ENCODE peak calls at places on chromosome 2, in ten cellular contexts. H is BE2C, O is left lung, I is tibial nerve, L is psoas muscle, J is heart left ventricle, K is esophagus squamous epithelium, F is mammary epithelial cell, Q is OCI-LY7, W is aorta. P is an unnamed sample.

GRCh38 chr2:69260666-69261065 is 126.4 kb downstream of the GFPT1 start:
- DNase-seq in H (no peak), O (no peak), I (no peak), L (no peak), J (no peak), K (no peak), F (peak; percentile 21), Q (no peak), W (no peak), P (no peak)

GRCh38 chr2:229861431-229861830 is 60.4 kb downstream of the TRIP12 start:
- DNase-seq in H (no peak), O (no peak), I (no peak), L (no peak), J (no peak), K (no peak), F (no peak), Q (no peak), W (no peak), P (no peak)

GRCh38 chr2:207879536-207879935 is 109.8 kb upstream of the FZD5 start:
- DNase-seq in H (no peak), O (no peak), I (no peak), L (no peak), J (no peak), K (no peak), F (peak; percentile 4), Q (no peak), W (no peak), P (no peak)

GRCh38 chr2:115481842-115482241 is 1039.4 kb downstream of the DPP10 start:
- DNase-seq in H (no peak), O (no peak), I (no peak), L (no peak), J (no peak), K (no peak), F (no peak), Q (no peak), W (no peak), P (no peak)

GRCh38 chr2:182318466-182319309 is 108.1 kb downstream of the PDE1A start:
- DNase-seq in H (no peak), O (no peak), I (no peak), L (no peak), J (no peak), K (no peak), F (peak; percentile 8), Q (no peak), W (no peak), P (no peak)

GRCh38 chr2:112493858-112494648 is 12.1 kb downstream of the TTL start:
- DNase-seq in H (peak; percentile 52), O (no peak), I (no peak), L (no peak), J (peak; percentile 45), K (no peak), F (peak; percentile 65), Q (no peak), W (no peak), P (no peak)

GRCh38 chr2:56770490-56770889 is 586.7 kb downstream of the CCDC85A start:
- DNase-seq in H (no peak), O (no peak), I (no peak), L (no peak), J (no peak), K (no peak), F (peak; percentile 3), Q (no peak), W (no peak), P (no peak)

GRCh38 chr2:209431701-209432100 is 7.9 kb downstream of the MAP2 start:
- DNase-seq in H (no peak), O (no peak), I (no peak), L (no peak), J (no peak), K (no peak), F (peak; percentile 93), Q (no peak), W (no peak), P (no peak)

GRCh38 chr2:168210898-168211570 is 36.4 kb downstream of the STK39 start:
- DNase-seq in H (no peak), O (no peak), I (no peak), L (no peak), J (no peak), K (no peak), F (peak; percentile 95), Q (no peak), W (no peak), P (no peak)
- H3K9me3 ChIP-seq in H (no peaks in the 10 kb centered on the region), O (no peaks in the 10 kb centered on the region), I (no peaks in the 10 kb centered on the region), L (no peaks in the 10 kb centered on the region), J (no peaks in the 10 kb centered on the region), K (no peaks in the 10 kb centered on the region), F (no peaks in the 10 kb centered on the region), Q (no peaks in the 10 kb centered on the region), W (no peaks in the 10 kb centered on the region), P (no peaks in the 10 kb centered on the region)

GRCh38 chr2:33022989-33023731 is 76.4 kb downstream of the LTBP1 start:
- DNase-seq in H (no peak), O (no peak), I (no peak), L (no peak), J (no peak), K (no peak), F (peak; percentile 84), Q (no peak), W (no peak), P (no peak)

GRCh38 chr2:33020883-33021282 is 74.1 kb downstream of the LTBP1 start:
- DNase-seq in H (no peak), O (no peak), I (no peak), L (no peak), J (no peak), K (no peak), F (no peak), Q (no peak), W (no peak), P (no peak)

GRCh38 chr2:33022395-33022985 is 75.7 kb downstream of the LTBP1 start:
- DNase-seq in H (no peak), O (no peak), I (no peak), L (no peak), J (no peak), K (no peak), F (no peak), Q (no peak), W (no peak), P (no peak)

GRCh38 chr2:33019796-33020195 is 73.0 kb downstream of the LTBP1 start:
- DNase-seq in H (no peak), O (no peak), I (no peak), L (no peak), J (no peak), K (no peak), F (no peak), Q (no peak), W (no peak), P (no peak)

DNA sequence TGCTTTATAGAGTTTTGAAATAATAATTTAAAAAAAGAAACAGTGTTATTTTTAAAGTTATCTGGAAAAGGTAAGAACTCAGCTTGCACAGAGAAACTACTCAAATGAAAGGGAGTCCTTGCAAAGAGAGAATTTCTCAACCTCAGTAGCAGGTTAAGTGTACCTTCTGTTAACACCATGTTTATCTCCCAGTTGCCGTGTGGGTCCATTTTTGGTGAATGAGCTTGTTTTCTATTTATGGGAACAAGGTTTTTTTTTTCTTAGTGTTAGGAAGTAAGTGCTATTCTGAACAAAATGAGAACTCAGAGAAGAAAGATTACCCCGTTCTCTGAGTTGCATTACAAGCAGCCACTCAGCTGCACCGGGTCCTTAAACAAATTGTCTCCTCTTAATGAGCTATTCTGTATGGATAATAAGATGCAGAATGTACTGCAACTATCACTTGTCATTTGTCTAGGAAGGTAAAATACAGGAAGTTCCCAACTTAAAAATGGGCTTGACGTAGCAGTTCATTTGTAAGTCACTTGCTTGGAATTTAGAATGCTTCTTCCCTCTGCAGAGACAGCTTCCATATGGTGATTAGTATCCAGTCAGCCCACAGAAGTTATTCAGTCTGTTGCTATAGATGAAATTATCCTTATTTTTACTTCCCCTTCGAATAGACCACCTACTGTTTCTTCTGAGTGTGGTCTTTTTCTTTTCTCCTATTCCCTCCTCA is 74.9 kb downstream of the LTBP1 start:
- DNase-seq in H (no peak), O (no peak), I (no peak), L (no peak), J (no peak), K (no peak), F (no peak), Q (no peak), W (no peak), P (no peak)
- H3K9me3 ChIP-seq in H (peaks cover 2% of the 10 kb centered on the region), O (no peaks in the 10 kb centered on the region), I (peaks cover 6% of the 10 kb centered on the region), L (peaks cover 5% of the 10 kb centered on the region), J (no peaks in the 10 kb centered on the region), K (peaks cover 8% of the 10 kb centered on the region), F (peaks cover 8% of the 10 kb centered on the region), Q (peaks cover 5% of the 10 kb centered on the region), W (peaks cover 3% of the 10 kb centered on the region), P (no peaks in the 10 kb centered on the region)

GRCh38 chr2:219490186-219490585 is 8.5 kb upstream of the GMPPA start:
- DNase-seq in H (no peak), O (peak; percentile 62), I (no peak), L (no peak), J (no peak), K (no peak), F (no peak), Q (no peak), W (no peak), P (no peak)
- H3K9me3 ChIP-seq in H (no peaks in the 10 kb centered on the region), O (no peaks in the 10 kb centered on the region), I (no peaks in the 10 kb centered on the region), L (no peaks in the 10 kb centered on the region), J (no peaks in the 10 kb centered on the region), K (no peaks in the 10 kb centered on the region), F (no peaks in the 10 kb centered on the region), Q (no peaks in the 10 kb centered on the region), W (no peaks in the 10 kb centered on the region), P (no peaks in the 10 kb centered on the region)

DNA sequence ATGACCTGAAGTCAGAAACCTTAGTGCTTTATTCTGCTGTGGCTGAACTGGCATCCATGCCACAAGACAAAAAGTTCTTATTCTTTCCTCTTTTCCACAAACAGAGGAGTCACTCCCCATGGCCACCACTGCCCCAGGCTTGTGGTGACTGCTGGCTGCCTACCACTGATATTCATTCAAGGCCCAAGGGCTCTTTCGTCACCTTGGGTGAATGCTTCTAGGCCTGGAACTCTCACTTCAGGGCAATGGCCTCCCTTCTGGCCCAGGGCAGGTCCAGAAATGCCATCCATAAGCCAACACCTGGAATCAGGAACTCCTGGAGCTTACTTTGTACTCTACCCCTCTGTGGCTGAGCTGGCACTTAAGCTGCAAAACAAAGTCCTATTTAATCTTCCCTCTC is 109.8 kb downstream of the NAT8 start:
- DNase-seq in H (no peak), O (no peak), I (no peak), L (no peak), J (no peak), K (no peak), F (no peak), Q (no peak), W (no peak), P (no peak)
- H3K9me3 ChIP-seq in H (no peaks in the 10 kb centered on the region), O (no peaks in the 10 kb centered on the region), I (peaks cover 25% of the 10 kb centered on the region), L (no peaks in the 10 kb centered on the region), J (peaks cover 6% of the 10 kb centered on the region), K (peaks cover 9% of the 10 kb centered on the region), F (peaks cover 8% of the 10 kb centered on the region), Q (peaks cover 29% of the 10 kb centered on the region), W (peaks cover 3% of the 10 kb centered on the region), P (no peaks in the 10 kb centered on the region)

GRCh38 chr2:125224830-125225229 is 1199.7 kb downstream of the CNTNAP5 start:
- DNase-seq in H (no peak), O (no peak), I (no peak), L (no peak), J (no peak), K (no peak), F (no peak), Q (no peak), W (no peak), P (no peak)
- H3K9me3 ChIP-seq in H (no peaks in the 10 kb centered on the region), O (no peaks in the 10 kb centered on the region), I (peaks cover 35% of the 10 kb centered on the region), L (no peaks in the 10 kb centered on the region), J (peaks cover 5% of the 10 kb centered on the region), K (peaks cover 3% of the 10 kb centered on the region), F (peaks cover 18% of the 10 kb centered on the region), Q (no peaks in the 10 kb centered on the region), W (peaks cover 2% of the 10 kb centered on the region), P (peaks cover 4% of the 10 kb centered on the region)

P was measured in T-helper 17 cell.